ENCODE peak calls at places on chromosomes 5 and 9, in five cellular contexts. O is AG10803, H is cardiac fibroblast, Y is sigmoid colon, C is kidney epithelial cell. U is an unnamed sample.

GRCh38 chr5:29114331-29114768 is 2076.0 kb upstream of the CDH9 start:
- DNase-seq in C (no peak), O (no peak), Y (no peak), H (no peak), U (no peak)

GRCh38 chr5:159286420-159287035 is 23.4 kb downstream of the UBLCP1 start:
- DNase-seq in Y (no peak), C (no peak), O (peak), H (peak), U (no peak)

GRCh38 chr5:66498791-66499207 is 97.4 kb upstream of the MAST4 start:
- DNase-seq in C (no peak), H (peak), Y (no peak), O (peak), U (no peak)

GRCh38 chr5:173626501-173626812 is 10.0 kb upstream of the BOD1 start:
- DNase-seq in H (no peak), O (no peak), Y (no peak), C (no peak), U (no peak)

GRCh38 chr9:19085295-19085694 is 17.4 kb downstream of the HAUS6 start:
- DNase-seq in O (peak), C (no peak), Y (no peak), H (no peak), U (no peak)

GRCh38 chr9:37471942-37472679 is 6.9 kb upstream of the ZBTB5 start:
- DNase-seq in C (peak), Y (no peak), O (peak), H (peak), U (peak)

GRCh38 chr5:116953251-116953934 is 378.8 kb upstream of the SEMA6A start:
- DNase-seq in O (no peak), H (no peak), Y (no peak), C (no peak), U (no peak)

GRCh38 chr9:89522261-89522978 is 24.5 kb upstream of the SEMA4D start:
- DNase-seq in C (no peak), Y (no peak), O (no peak), H (no peak), U (no peak)

GRCh38 chr9:128683340-128684064 is 5.5 kb upstream of the SET start:
- DNase-seq in C (no peak), O (peak), H (peak), Y (no peak), U (no peak)

GRCh38 chr5:63820557-63820956 is 141.7 kb downstream of the HTR1A start:
- DNase-seq in Y (no peak), H (no peak), O (no peak), C (no peak), U (no peak)

GRCh38 chr9:112719696-112720095 is 1.8 kb upstream of the INIP start:
- DNase-seq in C (no peak), H (peak), O (peak), Y (no peak), U (no peak)

GRCh38 chr5:113293613-113294340 is 141.0 kb downstream of the TSSK1B start:
- DNase-seq in H (peak), O (peak), Y (no peak), C (no peak), U (no peak)

GRCh38 chr5:109866051-109866450 is 176.3 kb downstream of the MAN2A1 start:
- DNase-seq in O (peak), H (peak), C (peak), Y (no peak), U (no peak)

GRCh38 chr5:127513571-127513970 is 3.9 kb upstream of the PRRC1 start:
- DNase-seq in C (no peak), Y (no peak), O (no peak), H (no peak), U (no peak)

GRCh38 chr5:15885156-15885555 is 294.4 kb downstream of the MARCHF11 start:
- DNase-seq in Y (no peak), H (peak), O (peak), C (no peak), U (peak)

GRCh38 chr5:142548739-142549275 is 137.1 kb downstream of the FGF1 start:
- DNase-seq in C (peak), Y (peak), H (peak), O (peak), U (peak)

GRCh38 chr9:124511891-124512805 is 4.9 kb upstream of the NR5A1 start:
- DNase-seq in C (no peak), Y (no peak), O (no peak), H (no peak), U (no peak)

GRCh38 chr9:98272083-98272482 is 16.6 kb upstream of the TBC1D2 start:
- DNase-seq in H (no peak), C (no peak), Y (no peak), O (no peak), U (no peak)

GRCh38 chr9:114385412-114386181 is 2.2 kb downstream of the AKNA start:
- DNase-seq in C (peak), H (peak), O (peak), Y (peak), U (no peak)

GRCh38 chr9:80061940-80062339 is 490.2 kb downstream of the TLE4 start:
- DNase-seq in Y (peak), O (peak), H (peak), C (peak), U (peak)

GRCh38 chr5:141392429-141393198 is at the start of gene PCDHGA8:
- DNase-seq in Y (no peak), O (peak), H (no peak), C (no peak), U (no peak)

GRCh38 chr5:60295423-60295822 is 401.9 kb upstream of the PDE4D start:
- DNase-seq in O (peak), Y (no peak), C (no peak), H (peak), U (no peak)

GRCh38 chr5:98214240-98215051 is 559.0 kb upstream of the RGMB start:
- DNase-seq in C (peak), Y (no peak), H (peak), O (peak), U (no peak)

GRCh38 chr9:134318941-134319305 is 7.3 kb upstream of the RXRA start:
- DNase-seq in C (no peak), H (no peak), O (no peak), Y (peak), U (no peak)

GRCh38 chr9:101977614-101978210 is 239.3 kb upstream of the GRIN3A start:
- DNase-seq in Y (no peak), H (peak), O (peak), C (peak), U (no peak)
- H3K4me3 ChIP-seq in Y (no peak), H (no peak), O (no peak), C (no peak), U (no peak)

DNA sequence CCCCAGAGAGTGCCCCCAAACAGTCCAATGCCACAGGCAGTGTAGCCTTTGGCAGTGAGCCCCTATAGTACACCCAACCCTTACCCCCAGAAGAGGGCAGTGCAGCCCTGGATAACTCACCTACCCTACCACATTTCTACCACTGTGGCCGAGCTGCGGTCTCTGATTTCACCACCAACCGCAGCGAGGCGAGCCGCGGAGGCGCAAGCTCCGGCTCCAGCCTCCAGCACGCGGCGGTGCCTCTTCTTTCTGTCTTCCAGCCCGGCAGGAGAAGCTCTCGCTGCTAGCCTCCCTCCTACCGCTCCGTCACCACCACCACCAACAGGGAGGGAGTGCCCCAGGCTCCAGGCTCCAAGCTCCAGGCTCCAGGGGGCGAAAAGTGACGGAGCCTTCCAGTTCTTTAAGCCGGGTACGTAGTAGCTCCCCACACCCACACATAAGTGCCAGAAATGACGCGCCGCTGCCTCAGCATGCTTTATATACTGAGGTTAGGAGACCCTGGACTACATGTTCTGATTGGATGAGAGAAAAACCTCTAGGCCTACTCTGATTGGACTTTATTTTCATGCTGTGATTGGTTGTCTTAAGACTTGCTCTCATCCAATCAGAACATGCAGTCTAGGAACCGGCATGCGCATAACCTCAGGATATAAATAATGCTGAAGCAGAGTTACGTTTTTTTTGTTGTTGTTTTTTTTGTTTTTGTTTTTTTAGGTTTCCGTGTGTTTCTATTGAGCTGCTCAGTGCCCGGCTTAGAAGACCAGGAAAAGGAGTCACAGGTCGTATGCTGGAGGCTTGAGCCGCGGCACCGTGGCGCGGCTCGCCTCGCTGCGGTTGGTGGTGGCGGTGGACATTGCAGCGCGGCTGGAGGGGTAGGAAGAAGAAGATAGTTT is at the start of gene PCAT7:
- DNase-seq in Y (no peak), H (peak), C (no peak), O (peak), U (no peak)
- TF ChIP-seq CTCF in Y (peak), H (peak), C (peak), O (peak), U (no peak)

GRCh38 chr5:143583385-143583784 is 179.9 kb upstream of the NR3C1 start:
- DNase-seq in H (no peak), Y (no peak), C (no peak), O (no peak), U (no peak)
- H3K4me3 ChIP-seq in H (no peak), Y (no peak), C (no peak), O (no peak), U (no peak)

DNA sequence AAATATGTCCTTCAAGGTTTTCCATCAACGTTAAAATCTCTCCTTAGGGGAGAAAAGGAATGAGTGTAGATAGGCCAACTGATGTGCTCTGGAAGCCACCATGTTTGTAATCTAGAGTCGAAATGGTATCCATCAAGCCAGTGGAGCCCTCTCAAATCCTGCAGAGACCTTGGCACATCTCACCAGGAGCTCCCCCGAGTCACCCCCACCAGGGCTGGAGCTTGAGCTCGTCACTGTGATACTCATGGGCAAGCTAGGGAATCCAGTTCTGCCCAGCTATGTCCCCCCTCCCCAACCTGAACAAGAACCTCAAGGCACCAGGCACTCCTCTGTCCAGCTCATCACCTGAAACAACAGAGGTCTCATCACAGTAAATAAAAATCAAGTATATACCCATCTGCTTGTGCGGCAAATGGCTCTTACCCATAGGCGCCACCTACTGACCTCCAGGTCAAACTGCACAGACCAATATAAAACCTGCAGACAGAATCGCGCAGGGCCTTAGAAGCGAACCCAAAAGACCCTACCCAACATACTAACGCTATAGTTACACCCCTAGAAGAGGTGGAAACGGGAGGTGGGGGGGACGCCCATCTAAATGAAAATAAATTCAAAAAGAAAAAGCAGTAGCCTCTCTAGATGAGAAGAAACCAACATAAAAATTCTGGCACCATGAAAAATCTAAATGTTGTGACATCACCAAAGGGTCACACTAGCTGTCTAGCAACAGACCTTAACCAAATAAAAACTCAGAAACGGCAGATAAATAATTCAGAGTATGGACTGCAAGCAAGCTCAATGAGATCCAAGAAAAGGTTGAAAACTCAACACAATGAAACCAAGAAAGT is 75.0 kb downstream of the TTC39B start:
- DNase-seq in Y (no peak), C (no peak), H (peak), O (peak), U (no peak)
- TF ChIP-seq CTCF in Y (no peak), C (peak), H (peak), O (peak), U (peak)

DNA sequence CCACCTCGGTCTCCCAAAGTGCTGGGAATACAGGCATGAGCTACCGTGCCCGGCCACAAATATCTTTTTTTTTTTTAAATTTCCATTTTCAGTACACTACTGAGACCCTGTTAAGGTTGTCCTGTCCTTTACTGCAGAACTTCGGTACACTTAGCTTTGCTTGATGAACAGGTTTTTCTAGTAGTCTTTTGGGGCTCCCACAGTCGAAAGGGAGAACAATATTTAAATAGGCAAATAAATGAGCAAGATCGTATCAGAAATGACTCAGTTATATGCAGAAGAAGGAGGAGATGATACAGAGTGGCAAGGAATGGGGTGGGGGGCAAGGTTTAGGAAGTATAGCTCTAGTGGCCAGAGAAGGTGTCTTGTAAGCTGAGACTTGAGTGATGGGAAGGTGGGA is 52.7 kb downstream of the MSX2 start:
- DNase-seq in H (no peak), Y (no peak), O (no peak), C (no peak), U (no peak)
- H3K4me3 ChIP-seq in H (no peak), Y (no peak), O (no peak), C (no peak), U (no peak)

GRCh38 chr5:75651575-75651974 is 40.3 kb downstream of the ANKDD1B start:
- DNase-seq in H (no peak), O (no peak), Y (no peak), C (no peak), U (no peak)

GRCh38 chr5:75659791-75660453 is 48.7 kb downstream of the ANKDD1B start:
- DNase-seq in H (no peak), C (no peak), O (no peak), Y (no peak), U (no peak)

GRCh38 chr5:75656311-75657003 is 45.2 kb downstream of the ANKDD1B start:
- DNase-seq in Y (no peak), O (peak), C (no peak), H (peak), U (peak)

GRCh38 chr5:75654693-75655315 is 43.6 kb downstream of the ANKDD1B start:
- DNase-seq in C (no peak), O (no peak), Y (no peak), H (no peak), U (no peak)
- TF ChIP-seq CTCF in C (no peak), O (no peak), Y (no peak), H (no peak), U (no peak)